ENCODE peak calls at places on chromosomes 13 and 19, in four cellular contexts. G is BJ, M is NCI-H2081, Z is iPS DF 6.9. J is an unnamed sample.

GRCh38 chr13:28585557-28585956 is 73.4 kb upstream of the POMP start:
- DNase-seq in G (no peak), M (no peak), Z (no peak), J (no peak)

GRCh38 chr19:2227415-2228156 is 8.5 kb downstream of the PLEKHJ1 start:
- DNase-seq in G (no peak), M (no peak), Z (no peak), J (no peak)

GRCh38 chr13:53342623-53343022 is 314.0 kb downstream of the OLFM4 start:
- DNase-seq in G (no peak), Z (no peak), M (no peak), J (no peak)

GRCh38 chr13:28744091-28744536 is 25.3 kb upstream of the SLC46A3 start:
- DNase-seq in Z (no peak), G (no peak), M (no peak), J (no peak)

GRCh38 chr19:13974073-13974472 is 21.8 kb downstream of the DCAF15 start:
- DNase-seq in Z (peak; percentile 90), M (peak; percentile 40), G (no peak), J (peak; percentile 98)

GRCh38 chr13:34654203-34654602 is 287.9 kb upstream of the NBEA start:
- DNase-seq in Z (no peak), G (no peak), M (no peak), J (no peak)

GRCh38 chr13:97339019-97339988 is 94.7 kb upstream of the RAP2A start:
- DNase-seq in G (peak; percentile 75), M (no peak), Z (no peak), J (no peak)

GRCh38 chr13:29464105-29464679 is 131.3 kb downstream of the SLC7A1 start:
- DNase-seq in G (no peak), M (no peak), Z (no peak), J (no peak)

GRCh38 chr13:93942016-93942415 is 537.5 kb downstream of the DCT start:
- DNase-seq in M (no peak), G (no peak), Z (no peak), J (no peak)